ENCODE peak calls at places on chromosomes 1 and 21, in four cellular contexts. N, T, F and U are unnamed samples.
A peak's percentile ranks its signal among the peaks of the same experiment; 100 is the strongest.

GRCh38 chr1:29878501-29878900 is 642.2 kb downstream of the PTPRU start:
- DNase-seq in N (no peak), T (no peak), F (no peak), U (no peak)

GRCh38 chr1:18994381-18994780 is 37.9 kb upstream of the IFFO2 start:
- DNase-seq in N (no peak), T (no peak), F (no peak), U (no peak)

GRCh38 chr1:231139659-231140650 is 21.9 kb upstream of the TRIM67 start:
- DNase-seq in N (no peak), T (no peak), F (no peak), U (no peak)

GRCh38 chr1:109521465-109521951 is 12.0 kb upstream of the AMIGO1 start:
- DNase-seq in N (no peak), T (no peak), F (no peak), U (no peak)

GRCh38 chr1:231192620-231193163 is 30.8 kb downstream of the TRIM67 start:
- DNase-seq in N (peak; percentile 73), T (no peak), F (no peak), U (peak; percentile 23)

GRCh38 chr1:204104331-204105222 is 31.7 kb downstream of the SOX13 start:
- DNase-seq in N (peak; percentile 32), T (peak; percentile 51), F (no peak), U (no peak)

GRCh38 chr1:231636157-231636556 is 9.6 kb downstream of the DISC1 start:
- DNase-seq in N (no peak), T (no peak), F (no peak), U (peak; percentile 66)

GRCh38 chr1:14438127-14438769 is 160.2 kb upstream of the KAZN start:
- DNase-seq in N (no peak), T (no peak), F (no peak), U (no peak)

GRCh38 chr1:24418898-24419628 is 3.5 kb downstream of the NIPAL3 start:
- DNase-seq in N (no peak), T (no peak), F (no peak), U (peak; percentile 28)

GRCh38 chr1:180291004-180291403 is 60.9 kb downstream of the LHX4 start:
- DNase-seq in N (no peak), T (no peak), F (no peak), U (no peak)

GRCh38 chr1:92786298-92786901 is 1.5 kb upstream of the EVI5 start:
- DNase-seq in N (no peak), T (no peak), F (no peak), U (no peak)

GRCh38 chr21:27700974-27701614 is 734.2 kb upstream of the ADAMTS5 start:
- DNase-seq in N (peak; percentile 88), T (peak; percentile 61), F (peak; percentile 87), U (peak; percentile 78)

GRCh38 chr1:57599233-57599994 is 175.6 kb upstream of the DAB1 start:
- DNase-seq in N (peak; percentile 53), T (no peak), F (peak; percentile 56), U (no peak)

GRCh38 chr1:92538413-92539061 is 51.8 kb upstream of the GFI1 start:
- DNase-seq in N (no peak), T (peak; percentile 53), F (no peak), U (no peak)

GRCh38 chr1:154607084-154607747 is 770 bp downstream of the ADAR start:
- DNase-seq in N (no peak), T (peak; percentile 55), F (peak; percentile 63), U (no peak)